ENCODE peak calls at places on chromosome 2, in ten cellular contexts. One of them, this sample, is unnamed. For H3K27me3, the result is how much of the 10 kb centered on the place peaks cover.

GRCh38 chr2:227671170-227671887 is 4.7 kb downstream of the SCYGR5 start:
- DNase-seq in upper lobe of right lung: no peak
- DNase-seq in K562: no peak
- DNase-seq in heart right ventricle: no peak
- DNase-seq in bronchial epithelial cell: no peak
- DNase-seq in prostate gland: no peak
- DNase-seq in body of pancreas: no peak
- DNase-seq in endothelial cell of umbilical vein: no peak
- DNase-seq in PC-3: no peak
- DNase-seq in Peyer's patch: no peak
- DNase-seq in this sample: no peak

GRCh38 chr2:12348216-12348615 is 368.5 kb upstream of the TRIB2 start:
- DNase-seq in upper lobe of right lung: no peak
- DNase-seq in K562: no peak
- DNase-seq in heart right ventricle: no peak
- DNase-seq in bronchial epithelial cell: peak
- DNase-seq in prostate gland: no peak
- DNase-seq in body of pancreas: no peak
- DNase-seq in endothelial cell of umbilical vein: no peak
- DNase-seq in PC-3: no peak
- DNase-seq in Peyer's patch: no peak
- DNase-seq in this sample: no peak

GRCh38 chr2:106085441-106085911 is 108.6 kb downstream of the UXS1 start:
- DNase-seq in upper lobe of right lung: no peak
- DNase-seq in K562: no peak
- DNase-seq in heart right ventricle: peak
- DNase-seq in bronchial epithelial cell: peak
- DNase-seq in prostate gland: peak
- DNase-seq in body of pancreas: peak
- DNase-seq in endothelial cell of umbilical vein: peak
- DNase-seq in PC-3: peak
- DNase-seq in Peyer's patch: peak
- DNase-seq in this sample: no peak

GRCh38 chr2:113251118-113251517 is 27.6 kb downstream of the PAX8 start:
- DNase-seq in upper lobe of right lung: no peak
- DNase-seq in K562: peak
- DNase-seq in heart right ventricle: no peak
- DNase-seq in bronchial epithelial cell: no peak
- DNase-seq in prostate gland: no peak
- DNase-seq in body of pancreas: no peak
- DNase-seq in endothelial cell of umbilical vein: no peak
- DNase-seq in PC-3: peak
- DNase-seq in Peyer's patch: peak
- DNase-seq in this sample: no peak

GRCh38 chr2:58606799-58607198 is 365.7 kb upstream of the FANCL start:
- DNase-seq in upper lobe of right lung: no peak
- DNase-seq in K562: no peak
- DNase-seq in heart right ventricle: no peak
- DNase-seq in bronchial epithelial cell: peak
- DNase-seq in prostate gland: no peak
- DNase-seq in body of pancreas: no peak
- DNase-seq in endothelial cell of umbilical vein: no peak
- DNase-seq in PC-3: no peak
- DNase-seq in Peyer's patch: no peak
- DNase-seq in this sample: no peak

GRCh38 chr2:202009019-202009481 is 24.6 kb upstream of the FZD7 start:
- DNase-seq in upper lobe of right lung: no peak
- DNase-seq in K562: no peak
- DNase-seq in heart right ventricle: peak
- DNase-seq in bronchial epithelial cell: no peak
- DNase-seq in prostate gland: no peak
- DNase-seq in body of pancreas: no peak
- DNase-seq in endothelial cell of umbilical vein: no peak
- DNase-seq in PC-3: no peak
- DNase-seq in Peyer's patch: no peak
- DNase-seq in this sample: no peak

GRCh38 chr2:240468300-240469238 is 33.1 kb downstream of the GPC1 start:
- DNase-seq in upper lobe of right lung: no peak
- DNase-seq in K562: no peak
- DNase-seq in heart right ventricle: peak
- DNase-seq in bronchial epithelial cell: no peak
- DNase-seq in prostate gland: peak
- DNase-seq in body of pancreas: peak
- DNase-seq in endothelial cell of umbilical vein: no peak
- DNase-seq in PC-3: no peak
- DNase-seq in Peyer's patch: peak
- DNase-seq in this sample: no peak

GRCh38 chr2:157470321-157470720 is 26.4 kb upstream of the CYTIP start:
- DNase-seq in upper lobe of right lung: no peak
- DNase-seq in K562: no peak
- DNase-seq in heart right ventricle: no peak
- DNase-seq in bronchial epithelial cell: no peak
- DNase-seq in prostate gland: no peak
- DNase-seq in body of pancreas: no peak
- DNase-seq in endothelial cell of umbilical vein: no peak
- DNase-seq in PC-3: no peak
- DNase-seq in Peyer's patch: no peak
- DNase-seq in this sample: no peak

GRCh38 chr2:21392660-21393059 is 268.9 kb downstream of the TDRD15 start:
- DNase-seq in upper lobe of right lung: no peak
- DNase-seq in K562: no peak
- DNase-seq in heart right ventricle: no peak
- DNase-seq in bronchial epithelial cell: no peak
- DNase-seq in prostate gland: no peak
- DNase-seq in body of pancreas: no peak
- DNase-seq in endothelial cell of umbilical vein: no peak
- DNase-seq in PC-3: no peak
- DNase-seq in Peyer's patch: no peak
- DNase-seq in this sample: no peak

GRCh38 chr2:219059375-219059724 is 1.4 kb downstream of the IHH start:
- DNase-seq in upper lobe of right lung: no peak
- DNase-seq in K562: no peak
- DNase-seq in heart right ventricle: no peak
- DNase-seq in bronchial epithelial cell: no peak
- DNase-seq in prostate gland: no peak
- DNase-seq in body of pancreas: no peak
- DNase-seq in endothelial cell of umbilical vein: no peak
- DNase-seq in PC-3: no peak
- DNase-seq in Peyer's patch: no peak
- DNase-seq in this sample: no peak
- H3K27me3 ChIP-seq in upper lobe of right lung: half or more
- H3K27me3 ChIP-seq in K562: under half
- H3K27me3 ChIP-seq in heart right ventricle: half or more
- H3K27me3 ChIP-seq in bronchial epithelial cell: under half
- H3K27me3 ChIP-seq in prostate gland: under half
- H3K27me3 ChIP-seq in body of pancreas: under half
- H3K27me3 ChIP-seq in endothelial cell of umbilical vein: half or more
- H3K27me3 ChIP-seq in PC-3: under half
- H3K27me3 ChIP-seq in Peyer's patch: under half
- H3K27me3 ChIP-seq in this sample: under half

GRCh38 chr2:205687018-205687956 is 5.0 kb downstream of the NRP2 start:
- DNase-seq in upper lobe of right lung: no peak
- DNase-seq in K562: no peak
- DNase-seq in heart right ventricle: no peak
- DNase-seq in bronchial epithelial cell: peak
- DNase-seq in prostate gland: no peak
- DNase-seq in body of pancreas: no peak
- DNase-seq in endothelial cell of umbilical vein: no peak
- DNase-seq in PC-3: no peak
- DNase-seq in Peyer's patch: no peak
- DNase-seq in this sample: no peak

GRCh38 chr2:205685314-205686230 is 3.3 kb downstream of the NRP2 start:
- DNase-seq in upper lobe of right lung: peak
- DNase-seq in K562: no peak
- DNase-seq in heart right ventricle: no peak
- DNase-seq in bronchial epithelial cell: peak
- DNase-seq in prostate gland: no peak
- DNase-seq in body of pancreas: peak
- DNase-seq in endothelial cell of umbilical vein: peak
- DNase-seq in PC-3: peak
- DNase-seq in Peyer's patch: no peak
- DNase-seq in this sample: peak

GRCh38 chr2:205688417-205689200 is 6.3 kb downstream of the NRP2 start:
- DNase-seq in upper lobe of right lung: no peak
- DNase-seq in K562: no peak
- DNase-seq in heart right ventricle: no peak
- DNase-seq in bronchial epithelial cell: no peak
- DNase-seq in prostate gland: no peak
- DNase-seq in body of pancreas: no peak
- DNase-seq in endothelial cell of umbilical vein: peak
- DNase-seq in PC-3: no peak
- DNase-seq in Peyer's patch: no peak
- DNase-seq in this sample: no peak

GRCh38 chr2:205684871-205685313 is 2.6 kb downstream of the NRP2 start:
- DNase-seq in upper lobe of right lung: peak
- DNase-seq in K562: no peak
- DNase-seq in heart right ventricle: no peak
- DNase-seq in bronchial epithelial cell: no peak
- DNase-seq in prostate gland: no peak
- DNase-seq in body of pancreas: no peak
- DNase-seq in endothelial cell of umbilical vein: peak
- DNase-seq in PC-3: no peak
- DNase-seq in Peyer's patch: no peak
- DNase-seq in this sample: no peak

GRCh38 chr2:205686231-205687017 is 4.1 kb downstream of the NRP2 start:
- DNase-seq in upper lobe of right lung: no peak
- DNase-seq in K562: no peak
- DNase-seq in heart right ventricle: no peak
- DNase-seq in bronchial epithelial cell: no peak
- DNase-seq in prostate gland: no peak
- DNase-seq in body of pancreas: no peak
- DNase-seq in endothelial cell of umbilical vein: peak
- DNase-seq in PC-3: no peak
- DNase-seq in Peyer's patch: no peak
- DNase-seq in this sample: no peak
- H3K4me3 ChIP-seq in upper lobe of right lung: peak
- H3K4me3 ChIP-seq in K562: no peak
- H3K4me3 ChIP-seq in heart right ventricle: peak
- H3K4me3 ChIP-seq in bronchial epithelial cell: peak
- H3K4me3 ChIP-seq in prostate gland: peak
- H3K4me3 ChIP-seq in body of pancreas: peak
- H3K4me3 ChIP-seq in endothelial cell of umbilical vein: peak
- H3K4me3 ChIP-seq in PC-3: peak
- H3K4me3 ChIP-seq in Peyer's patch: peak
- H3K4me3 ChIP-seq in this sample: peak

GRCh38 chr2:235149736-235150135 is 197.9 kb downstream of the SH3BP4 start:
- DNase-seq in upper lobe of right lung: no peak
- DNase-seq in K562: no peak
- DNase-seq in heart right ventricle: no peak
- DNase-seq in bronchial epithelial cell: no peak
- DNase-seq in prostate gland: no peak
- DNase-seq in body of pancreas: no peak
- DNase-seq in endothelial cell of umbilical vein: no peak
- DNase-seq in PC-3: no peak
- DNase-seq in Peyer's patch: no peak
- DNase-seq in this sample: no peak

GRCh38 chr2:235146206-235146605 is 194.4 kb downstream of the SH3BP4 start:
- DNase-seq in upper lobe of right lung: no peak
- DNase-seq in K562: no peak
- DNase-seq in heart right ventricle: no peak
- DNase-seq in bronchial epithelial cell: no peak
- DNase-seq in prostate gland: no peak
- DNase-seq in body of pancreas: no peak
- DNase-seq in endothelial cell of umbilical vein: no peak
- DNase-seq in PC-3: no peak
- DNase-seq in Peyer's patch: no peak
- DNase-seq in this sample: no peak

GRCh38 chr2:235149240-235149641 is 197.4 kb downstream of the SH3BP4 start:
- DNase-seq in upper lobe of right lung: no peak
- DNase-seq in K562: no peak
- DNase-seq in heart right ventricle: no peak
- DNase-seq in bronchial epithelial cell: no peak
- DNase-seq in prostate gland: no peak
- DNase-seq in body of pancreas: no peak
- DNase-seq in endothelial cell of umbilical vein: no peak
- DNase-seq in PC-3: no peak
- DNase-seq in Peyer's patch: no peak
- DNase-seq in this sample: no peak

GRCh38 chr2:235148201-235149170 is 196.7 kb downstream of the SH3BP4 start:
- DNase-seq in upper lobe of right lung: no peak
- DNase-seq in K562: no peak
- DNase-seq in heart right ventricle: no peak
- DNase-seq in bronchial epithelial cell: no peak
- DNase-seq in prostate gland: no peak
- DNase-seq in body of pancreas: no peak
- DNase-seq in endothelial cell of umbilical vein: no peak
- DNase-seq in PC-3: peak
- DNase-seq in Peyer's patch: no peak
- DNase-seq in this sample: no peak

DNA sequence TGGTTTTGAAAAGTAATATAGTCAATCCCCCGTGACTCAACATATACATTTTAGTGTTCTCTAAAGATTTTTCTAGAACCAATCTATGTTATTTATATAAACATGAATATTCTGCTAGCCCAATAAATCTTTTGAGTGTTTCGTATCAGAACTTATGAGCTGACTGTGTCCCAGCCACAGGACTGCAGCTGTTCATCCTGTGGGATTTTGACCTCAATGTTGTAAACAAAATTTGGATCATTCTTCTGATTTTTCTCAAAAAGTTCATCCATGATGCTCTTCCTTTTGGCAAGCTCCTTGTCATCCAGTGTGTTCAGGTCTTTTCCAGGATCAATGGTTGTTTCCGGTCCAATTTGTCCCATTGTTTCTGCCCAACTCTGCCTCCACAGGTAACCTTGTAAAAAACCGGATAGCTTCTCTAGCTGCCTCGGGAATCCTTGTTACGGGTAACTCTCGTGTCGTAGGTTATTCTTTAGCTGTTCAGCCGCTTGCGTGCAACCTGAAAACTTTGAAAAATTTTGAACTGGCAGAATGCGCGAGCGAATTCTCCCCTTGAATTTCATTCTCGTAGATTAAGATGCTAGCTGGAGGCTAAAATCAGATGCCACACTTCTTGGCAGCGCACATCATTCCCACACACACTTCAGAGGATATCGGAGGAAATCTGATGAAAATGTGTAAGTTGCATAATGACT is 195.2 kb downstream of the SH3BP4 start:
- DNase-seq in upper lobe of right lung: no peak
- DNase-seq in K562: no peak
- DNase-seq in heart right ventricle: no peak
- DNase-seq in bronchial epithelial cell: no peak
- DNase-seq in prostate gland: no peak
- DNase-seq in body of pancreas: no peak
- DNase-seq in endothelial cell of umbilical vein: no peak
- DNase-seq in PC-3: no peak
- DNase-seq in Peyer's patch: no peak
- DNase-seq in this sample: no peak
- H3K27me3 ChIP-seq in upper lobe of right lung: under half
- H3K27me3 ChIP-seq in K562: under half
- H3K27me3 ChIP-seq in heart right ventricle: under half
- H3K27me3 ChIP-seq in bronchial epithelial cell: under half
- H3K27me3 ChIP-seq in prostate gland: under half
- H3K27me3 ChIP-seq in body of pancreas: under half
- H3K27me3 ChIP-seq in endothelial cell of umbilical vein: under half
- H3K27me3 ChIP-seq in PC-3: under half
- H3K27me3 ChIP-seq in Peyer's patch: under half
- H3K27me3 ChIP-seq in this sample: under half

DNA sequence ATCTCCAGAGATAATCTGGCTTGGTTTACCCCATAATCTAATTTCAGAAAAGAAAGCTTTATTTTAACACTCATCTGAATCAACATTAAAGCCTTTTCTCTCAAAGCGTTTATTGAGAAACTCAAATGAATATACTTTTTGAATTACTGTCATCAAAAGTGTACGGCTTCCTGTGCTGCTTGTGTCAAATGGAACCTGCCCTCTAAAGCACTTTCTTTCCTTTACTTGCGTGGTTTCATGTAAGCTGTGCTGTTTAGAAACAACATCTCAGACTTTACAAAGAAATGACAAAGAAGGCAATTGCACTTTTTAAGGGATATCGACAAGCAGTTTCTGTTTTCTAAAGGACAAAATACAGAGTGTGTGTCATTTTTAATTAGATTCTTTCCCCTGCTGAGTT is 35.1 kb downstream of the CYBRD1 start:
- DNase-seq in upper lobe of right lung: no peak
- DNase-seq in K562: no peak
- DNase-seq in heart right ventricle: no peak
- DNase-seq in bronchial epithelial cell: no peak
- DNase-seq in prostate gland: no peak
- DNase-seq in body of pancreas: no peak
- DNase-seq in endothelial cell of umbilical vein: no peak
- DNase-seq in PC-3: no peak
- DNase-seq in Peyer's patch: no peak
- DNase-seq in this sample: no peak
- H3K4me3 ChIP-seq in upper lobe of right lung: no peak
- H3K4me3 ChIP-seq in K562: no peak
- H3K4me3 ChIP-seq in heart right ventricle: no peak
- H3K4me3 ChIP-seq in bronchial epithelial cell: no peak
- H3K4me3 ChIP-seq in prostate gland: no peak
- H3K4me3 ChIP-seq in body of pancreas: no peak
- H3K4me3 ChIP-seq in endothelial cell of umbilical vein: no peak
- H3K4me3 ChIP-seq in PC-3: no peak
- H3K4me3 ChIP-seq in Peyer's patch: no peak
- H3K4me3 ChIP-seq in this sample: no peak